ENCODE peak calls at places on chromosomes 11 and 22, in four cellular contexts. R is right lobe of liver, C is fibroblast of mammary gland, M is cardiac fibroblast. I is an unnamed sample.

GRCh38 chr22:46031561-46031960 is 54.6 kb upstream of the WNT7B start:
- DNase-seq in R (no peak), C (no peak), M (no peak), I (no peak)

GRCh38 chr11:61910473-61911123 is 6.8 kb downstream of the RAB3IL1 start:
- DNase-seq in C (peak), R (peak), M (no peak), I (no peak)

GRCh38 chr11:16890442-16890841 is 123.8 kb downstream of the PLEKHA7 start:
- DNase-seq in R (no peak), M (no peak), C (no peak), I (no peak)

GRCh38 chr11:58286249-58286648 is 18.2 kb upstream of the OR10W1 start:
- DNase-seq in R (no peak), M (peak), C (peak), I (no peak)

GRCh38 chr11:116720895-116721294 is 51.9 kb downstream of the BUD13 start:
- DNase-seq in M (no peak), R (no peak), C (no peak), I (no peak)

GRCh38 chr11:124753624-124754023 is 1.6 kb upstream of the VSIG2 start:
- DNase-seq in C (no peak), R (no peak), M (no peak), I (no peak)

GRCh38 chr11:63549411-63549810 is 12.8 kb downstream of the PLAAT4 start:
- DNase-seq in M (no peak), R (no peak), C (no peak), I (no peak)

GRCh38 chr22:45983797-45984196 is 6.8 kb upstream of the WNT7B start:
- DNase-seq in R (no peak), C (no peak), M (no peak), I (no peak)

GRCh38 chr11:106242723-106243405 is 165.4 kb downstream of the AASDHPPT start:
- DNase-seq in C (no peak), R (no peak), M (no peak), I (no peak)

GRCh38 chr11:76524919-76525318 is 80.1 kb downstream of the EMSY start:
- DNase-seq in R (no peak), C (peak), M (peak), I (no peak)

GRCh38 chr11:8256271-8257002 is 7.2 kb downstream of the LMO1 start:
- DNase-seq in M (no peak), C (no peak), R (no peak), I (no peak)

GRCh38 chr11:75597636-75598035 is 35.6 kb downstream of the SERPINH1 start:
- DNase-seq in M (peak), C (peak), R (no peak), I (no peak)

GRCh38 chr11:2265396-2265795 is 5.0 kb downstream of the ASCL2 start:
- DNase-seq in M (no peak), C (no peak), R (no peak), I (peak)

GRCh38 chr22:47120399-47120798 is 357.9 kb downstream of the TBC1D22A start:
- DNase-seq in M (no peak), R (no peak), C (no peak), I (no peak)

GRCh38 chr11:7630002-7630401 is 43.3 kb downstream of the CYB5R2 start:
- DNase-seq in R (peak), C (no peak), M (no peak), I (no peak)

GRCh38 chr11:59172345-59173079 is 580 bp downstream of the DTX4 start:
- DNase-seq in R (peak), M (no peak), C (no peak), I (peak)

GRCh38 chr11:19676508-19677379 is 35.9 kb upstream of the NAV2 start:
- DNase-seq in M (peak), R (no peak), C (no peak), I (no peak)

GRCh38 chr22:31833930-31834329 is 80.1 kb downstream of the DEPDC5 start:
- DNase-seq in R (no peak), C (no peak), M (no peak), I (no peak)

GRCh38 chr11:19713221-19714092 is 820 bp downstream of the NAV2 start:
- DNase-seq in C (no peak), R (peak), M (peak), I (no peak)

GRCh38 chr11:26905368-26905767 is 88.5 kb upstream of the FIBIN start:
- DNase-seq in M (peak), R (no peak), C (peak), I (no peak)

GRCh38 chr11:35174666-35175065 is 35.7 kb downstream of the CD44 start:
- DNase-seq in C (peak), M (peak), R (no peak), I (no peak)

GRCh38 chr11:67437082-67437821 is at the start of gene PTPRCAP:
- DNase-seq in C (no peak), R (peak), M (no peak), I (no peak)

GRCh38 chr11:67354314-67355022 is 1.1 kb upstream of the POLD4 start:
- DNase-seq in M (peak), R (peak), C (peak), I (no peak)

GRCh38 chr22:31977141-31977781 is 32.9 kb downstream of the YWHAH start:
- DNase-seq in R (peak), M (peak), C (peak), I (no peak)

GRCh38 chr22:37304595-37305343 is 22.5 kb downstream of the CYTH4 start:
- DNase-seq in M (peak), R (no peak), C (peak), I (no peak)

GRCh38 chr11:74694136-74694535 is 37.1 kb downstream of the CHRDL2 start:
- DNase-seq in C (no peak), M (no peak), R (no peak), I (no peak)

GRCh38 chr11:75554258-75555022 is 7.6 kb upstream of the SERPINH1 start:
- DNase-seq in R (peak), M (peak), C (peak), I (no peak)

GRCh38 chr11:67507242-67507890 is 596 bp downstream of the CDK2AP2 start:
- DNase-seq in M (peak), R (peak), C (peak), I (peak)

GRCh38 chr22:40694409-40694808 is 15.1 kb downstream of the MCHR1 start:
- DNase-seq in R (no peak), M (no peak), C (peak), I (no peak)

GRCh38 chr11:84901986-84902385 is 725.2 kb downstream of the DLG2 start:
- DNase-seq in R (no peak), M (peak), C (peak), I (no peak)

GRCh38 chr11:15816270-15816871 is 540.0 kb downstream of the SOX6 start:
- DNase-seq in M (peak), C (peak), R (no peak), I (no peak)

GRCh38 chr11:20415432-20415831 is 27.9 kb downstream of the PRMT3 start:
- DNase-seq in C (no peak), R (no peak), M (no peak), I (no peak)

GRCh38 chr22:26837784-26838520 is 180.6 kb downstream of the MIAT start:
- DNase-seq in C (no peak), R (no peak), M (no peak), I (no peak)

GRCh38 chr11:4491878-4492606 is 9.6 kb downstream of the OR52K1 start:
- DNase-seq in R (no peak), C (peak), M (peak), I (no peak)

GRCh38 chr22:46052801-46053562 is 76.0 kb upstream of the WNT7B start:
- DNase-seq in C (peak), R (peak), M (peak), I (no peak)

GRCh38 chr11:114111369-114112042 is 52.0 kb downstream of the ZBTB16 start:
- DNase-seq in C (peak), R (no peak), M (peak), I (no peak)
- H3K4me3 ChIP-seq in C (peak), R (peak), M (peak), I (no peak)

DNA sequence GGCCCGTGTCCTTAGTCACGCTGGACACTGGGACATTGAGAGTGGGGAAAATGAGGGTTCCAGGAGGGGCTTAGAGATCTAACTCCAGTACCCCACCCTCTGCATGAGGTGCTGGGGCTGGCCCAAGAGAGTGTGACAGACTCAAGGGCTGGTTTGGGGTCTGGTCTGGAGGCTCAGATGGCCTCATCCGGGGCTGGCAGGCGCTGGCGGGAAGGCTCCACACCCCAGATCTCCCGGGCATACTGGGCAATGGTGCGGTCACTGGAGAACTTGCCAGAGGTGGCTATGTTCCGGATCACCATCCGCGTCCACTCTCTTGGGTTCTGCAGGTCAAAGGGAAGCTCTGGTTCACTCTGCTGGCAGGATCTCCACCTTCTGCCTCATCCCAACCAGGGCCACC is 2.5 kb upstream of the RASGRP2 start:
- DNase-seq in R (no peak), C (no peak), M (no peak), I (no peak)
- H3K4me3 ChIP-seq in R (no peak), C (no peak), M (no peak), I (no peak)

GRCh38 chr11:23897453-23898289 is 599.2 kb upstream of the LUZP2 start:
- DNase-seq in M (peak), R (no peak), C (peak), I (no peak)
- H3K4me3 ChIP-seq in M (peak), R (no peak), C (no peak), I (no peak)

GRCh38 chr11:120689591-120689990 is 178.0 kb downstream of the GRIK4 start:
- DNase-seq in M (no peak), R (no peak), C (no peak), I (no peak)

GRCh38 chr11:120690406-120690805 is 178.9 kb downstream of the GRIK4 start:
- DNase-seq in R (no peak), C (no peak), M (no peak), I (no peak)

GRCh38 chr11:120686516-120686915 is 175.0 kb downstream of the GRIK4 start:
- DNase-seq in R (no peak), M (no peak), C (no peak), I (no peak)

GRCh38 chr11:120682866-120683265 is 171.3 kb downstream of the GRIK4 start:
- DNase-seq in R (no peak), M (peak), C (peak), I (no peak)

DNA sequence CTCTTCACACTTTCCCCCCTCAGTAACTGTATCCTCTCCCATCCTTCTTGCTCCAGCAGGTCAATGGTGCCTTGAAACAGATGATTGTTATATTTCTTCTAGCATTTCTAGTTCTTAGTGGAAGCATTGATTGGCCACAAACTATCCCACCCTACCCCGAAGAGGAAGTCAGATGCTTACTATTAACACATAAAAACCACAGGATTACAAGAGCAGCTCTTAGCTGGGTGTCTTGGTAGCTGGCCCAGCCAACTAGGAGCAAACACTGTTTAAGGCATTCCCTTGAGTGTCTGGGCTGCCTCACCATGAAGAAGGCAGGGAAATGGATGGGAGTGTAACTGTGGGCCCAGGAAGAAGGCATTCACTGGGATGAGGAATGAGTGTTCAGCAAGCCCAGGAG is 176.6 kb downstream of the GRIK4 start:
- DNase-seq in R (no peak), C (no peak), M (no peak), I (no peak)
- H3K4me3 ChIP-seq in R (no peak), C (no peak), M (no peak), I (no peak)

DNA sequence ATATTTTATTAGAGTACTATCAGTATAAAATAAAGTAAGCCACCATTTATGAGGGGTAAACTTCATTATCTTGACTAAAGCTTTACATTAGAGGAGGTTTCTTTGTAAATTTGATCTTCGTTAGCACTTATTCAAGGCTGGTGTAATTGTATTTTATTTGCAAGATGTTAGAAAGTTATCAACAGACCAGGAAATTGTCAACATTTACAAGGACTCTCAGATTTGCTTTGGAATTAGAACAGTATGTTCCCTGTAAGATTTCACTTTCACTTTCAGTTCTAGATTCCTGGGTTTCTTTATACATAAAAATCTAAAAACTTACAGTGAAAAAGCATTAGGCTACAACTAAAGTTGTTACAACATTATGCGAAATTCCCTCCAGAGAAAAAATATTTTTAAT is 4.6 kb upstream of the BIRC3 start:
- DNase-seq in M (peak), C (peak), R (no peak), I (no peak)
- H3K4me3 ChIP-seq in M (peak), C (peak), R (peak), I (no peak)

GRCh38 chr11:112519749-112520148 is 259.1 kb upstream of the PLET1 start:
- DNase-seq in M (no peak), R (no peak), C (no peak), I (no peak)
- H3K4me3 ChIP-seq in M (no peak), R (no peak), C (no peak), I (no peak)

GRCh38 chr11:45913514-45913913 is 4.2 kb downstream of the PEX16 start:
- DNase-seq in R (peak), C (no peak), M (no peak), I (no peak)

GRCh38 chr11:45917623-45918330 is at the start of gene PEX16:
- DNase-seq in M (peak), R (peak), C (peak), I (peak)

GRCh38 chr11:45917286-45917622 is 423 bp downstream of the PEX16 start:
- DNase-seq in M (peak), C (no peak), R (no peak), I (no peak)

GRCh38 chr11:45913942-45914635 is 3.6 kb downstream of the PEX16 start:
- DNase-seq in M (no peak), C (no peak), R (no peak), I (no peak)

DNA sequence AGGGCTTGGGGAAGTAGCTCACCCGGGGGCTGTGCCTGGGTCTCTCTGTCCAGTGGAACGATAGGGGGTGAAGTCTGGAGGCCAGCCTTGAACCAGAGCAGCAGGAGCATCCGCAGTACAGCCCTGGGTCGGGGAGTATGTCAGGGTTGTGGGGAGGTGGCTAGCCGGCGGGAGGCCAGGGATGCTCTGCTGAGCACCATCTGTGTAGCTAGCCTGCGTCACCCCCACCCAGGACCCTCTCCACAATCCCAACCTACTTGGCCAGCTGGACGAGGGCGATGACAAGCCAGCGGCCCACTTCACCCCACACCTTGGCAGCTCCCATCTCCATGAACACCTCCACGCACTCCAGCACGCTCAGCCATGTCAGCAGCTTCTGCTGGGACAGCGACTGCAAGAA is 2.2 kb downstream of the PEX16 start:
- DNase-seq in R (no peak), M (no peak), C (no peak), I (no peak)
- H3K4me3 ChIP-seq in R (no peak), M (no peak), C (no peak), I (no peak)

GRCh38 chr22:50057868-50058311 is at the start of gene TTLL8:
- DNase-seq in C (no peak), R (no peak), M (no peak), I (no peak)
- H3K4me3 ChIP-seq in C (no peak), R (no peak), M (no peak), I (no peak)

I was measured in GM12864.